ENCODE peak calls at places on chromosomes 13 and 19, in five cellular contexts. X, C, O, B and R are unnamed samples.

GRCh38 chr13:110680852-110681251 is 25.1 kb downstream of the CARS2 start:
- DNase-seq in O (no peak), C (no peak), X (no peak), B (peak; percentile 43), R (no peak)

GRCh38 chr19:32041681-32042292 is 303.6 kb upstream of the ZNF507 start:
- DNase-seq in X (no peak), B (peak; percentile 72), O (peak; percentile 43), C (peak; percentile 28), R (no peak)

GRCh38 chr19:56601375-56601774 is 6.3 kb downstream of the ZNF71 start:
- DNase-seq in B (no peak), C (no peak), X (no peak), O (no peak), R (no peak)

GRCh38 chr13:47463726-47464125 is 537.3 kb downstream of the SUCLA2 start:
- DNase-seq in B (no peak), C (no peak), O (no peak), X (no peak), R (no peak)

GRCh38 chr13:44385401-44385800 is 11.8 kb downstream of the SERP2 start:
- DNase-seq in B (no peak), X (no peak), C (no peak), O (no peak), R (no peak)

GRCh38 chr13:33006646-33007045 is 9.6 kb upstream of the KL start:
- DNase-seq in O (no peak), X (no peak), C (no peak), B (no peak), R (no peak)

GRCh38 chr13:107534548-107534947 is 680.8 kb downstream of the LIG4 start:
- DNase-seq in C (no peak), O (no peak), X (no peak), B (no peak), R (no peak)

GRCh38 chr13:105920375-105920774 is 615.1 kb downstream of the EFNB2 start:
- DNase-seq in B (no peak), O (no peak), C (no peak), X (no peak), R (no peak)

GRCh38 chr19:28999733-29000433 is 213.1 kb downstream of the UQCRFS1 start:
- DNase-seq in C (no peak), O (no peak), X (no peak), B (no peak), R (no peak)

GRCh38 chr13:69737129-69737935 is 370.3 kb upstream of the ATXN8OS start:
- DNase-seq in O (no peak), B (no peak), X (no peak), C (no peak), R (no peak)

GRCh38 chr13:98258226-98258625 is 81.2 kb upstream of the RNF113B start:
- DNase-seq in O (no peak), C (no peak), X (no peak), B (no peak), R (no peak)

GRCh38 chr19:45154064-45154827 is 6.5 kb downstream of the NKPD1 start:
- DNase-seq in O (no peak), B (no peak), X (no peak), C (no peak), R (no peak)

GRCh38 chr19:5127710-5128109 is 158.8 kb downstream of the KDM4B start:
- DNase-seq in O (no peak), B (no peak), X (no peak), C (no peak), R (no peak)

GRCh38 chr19:49456351-49456750 is 3.3 kb downstream of the ALDH16A1 start:
- DNase-seq in B (no peak), C (no peak), O (no peak), X (no peak), R (no peak)

GRCh38 chr19:459724-460511 is 915 bp downstream of the SHC2 start:
- DNase-seq in O (peak; percentile 52), B (peak; percentile 71), C (peak; percentile 75), X (no peak), R (peak; percentile 59)

GRCh38 chr13:113784645-113785024 is 25.6 kb downstream of the TMEM255B start:
- DNase-seq in B (no peak), X (no peak), C (no peak), O (no peak), R (no peak)

GRCh38 chr13:61410669-61411297 is 4.9 kb downstream of the PCDH20 start:
- DNase-seq in X (no peak), C (no peak), B (no peak), O (no peak), R (no peak)

GRCh38 chr19:53094749-53095575 is 8.3 kb downstream of the ZNF160 start:
- DNase-seq in X (no peak), O (no peak), B (peak; percentile 30), C (no peak), R (no peak)

GRCh38 chr19:7787602-7788177 is 24.6 kb downstream of the CLEC4M start:
- DNase-seq in C (no peak), O (no peak), X (no peak), B (no peak), R (no peak)

GRCh38 chr13:50969691-50970090 is 60.1 kb downstream of the RNASEH2B start:
- DNase-seq in X (no peak), C (no peak), O (no peak), B (no peak), R (no peak)
- TF ChIP-seq CTCF in X (no peak), C (no peak), O (no peak), B (no peak), R (no peak)

DNA sequence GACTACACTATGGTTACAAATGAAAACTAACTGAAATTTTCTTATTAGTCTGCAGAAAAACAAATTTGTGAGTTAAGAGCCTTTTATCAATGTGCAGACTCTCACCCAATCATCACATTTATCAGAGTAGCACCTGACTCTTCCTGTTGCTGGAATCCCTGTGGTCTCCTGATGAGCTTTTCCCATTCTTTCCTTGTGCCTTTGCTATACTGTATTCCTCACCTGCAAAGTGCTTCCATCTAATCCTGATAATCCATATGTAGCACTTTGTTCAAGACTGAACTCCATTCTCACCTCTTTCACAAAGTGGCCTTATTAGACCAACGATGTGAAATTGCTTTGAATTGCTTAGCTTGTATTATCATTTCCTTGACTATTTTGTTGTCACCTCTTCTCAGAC is 225.3 kb downstream of the LHFPL6 start:
- DNase-seq in C (no peak), O (no peak), B (no peak), X (no peak), R (no peak)
- TF ChIP-seq CTCF in C (no peak), O (no peak), B (no peak), X (no peak), R (no peak)

DNA sequence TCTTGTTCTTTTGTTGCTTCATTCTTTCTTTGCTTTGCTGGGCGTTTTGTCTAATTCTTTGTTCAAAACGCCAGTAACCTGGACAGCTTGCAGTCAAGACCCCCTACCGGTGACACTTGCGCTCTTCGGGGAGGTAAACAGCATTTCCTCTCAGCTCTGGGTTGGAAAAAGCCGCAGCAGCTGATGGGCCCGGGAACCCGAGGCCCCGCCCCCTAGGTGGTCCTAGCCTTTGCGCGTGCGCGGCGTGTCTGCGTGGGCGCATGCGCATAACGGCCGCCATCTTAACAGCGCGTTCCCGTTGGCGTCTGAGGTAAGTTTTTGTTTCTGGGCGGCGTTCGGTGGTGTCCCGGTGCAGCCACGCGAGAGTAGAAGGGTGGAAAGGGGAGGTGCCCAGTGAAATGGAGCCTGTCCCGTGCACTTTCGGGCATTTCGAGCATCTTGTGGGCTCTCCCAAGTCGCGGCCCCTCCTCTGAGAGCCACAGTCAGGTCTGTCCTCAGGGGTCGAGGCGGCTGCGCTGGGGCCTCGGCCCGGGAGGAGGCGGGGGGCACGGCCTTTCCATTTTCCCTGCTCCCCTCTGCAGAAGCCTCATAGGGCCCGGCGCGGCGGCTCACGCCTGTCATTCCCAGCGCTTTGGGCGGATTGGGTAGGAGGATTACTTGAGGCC is at the start of gene ZNF559:
- DNase-seq in C (peak; percentile 96), O (peak; percentile 93), B (peak; percentile 79), X (peak; percentile 95), R (peak; percentile 98)
- TF ChIP-seq CTCF in C (peak; percentile 62), O (no peak), B (peak; percentile 35), X (peak; percentile 65), R (peak; percentile 39)

GRCh38 chr19:15840833-15841232 is 25.4 kb upstream of the OR10H1 start:
- DNase-seq in C (no peak), B (no peak), X (no peak), O (no peak), R (no peak)

GRCh38 chr19:15836595-15837398 is 21.3 kb upstream of the OR10H1 start:
- DNase-seq in O (peak; percentile 98), B (no peak), C (no peak), X (peak; percentile 95), R (peak; percentile 95)

GRCh38 chr19:15843186-15843585 is 27.7 kb upstream of the OR10H1 start:
- DNase-seq in C (no peak), B (no peak), O (no peak), X (no peak), R (no peak)

GRCh38 chr19:15846923-15847322 is 31.5 kb upstream of the OR10H1 start:
- DNase-seq in C (no peak), B (no peak), X (no peak), O (no peak), R (no peak)

GRCh38 chr19:15841875-15842569 is 26.6 kb upstream of the OR10H1 start:
- DNase-seq in B (no peak), X (no peak), C (no peak), O (no peak), R (no peak)
- TF ChIP-seq CTCF in B (no peak), X (no peak), C (no peak), O (no peak), R (no peak)

DNA sequence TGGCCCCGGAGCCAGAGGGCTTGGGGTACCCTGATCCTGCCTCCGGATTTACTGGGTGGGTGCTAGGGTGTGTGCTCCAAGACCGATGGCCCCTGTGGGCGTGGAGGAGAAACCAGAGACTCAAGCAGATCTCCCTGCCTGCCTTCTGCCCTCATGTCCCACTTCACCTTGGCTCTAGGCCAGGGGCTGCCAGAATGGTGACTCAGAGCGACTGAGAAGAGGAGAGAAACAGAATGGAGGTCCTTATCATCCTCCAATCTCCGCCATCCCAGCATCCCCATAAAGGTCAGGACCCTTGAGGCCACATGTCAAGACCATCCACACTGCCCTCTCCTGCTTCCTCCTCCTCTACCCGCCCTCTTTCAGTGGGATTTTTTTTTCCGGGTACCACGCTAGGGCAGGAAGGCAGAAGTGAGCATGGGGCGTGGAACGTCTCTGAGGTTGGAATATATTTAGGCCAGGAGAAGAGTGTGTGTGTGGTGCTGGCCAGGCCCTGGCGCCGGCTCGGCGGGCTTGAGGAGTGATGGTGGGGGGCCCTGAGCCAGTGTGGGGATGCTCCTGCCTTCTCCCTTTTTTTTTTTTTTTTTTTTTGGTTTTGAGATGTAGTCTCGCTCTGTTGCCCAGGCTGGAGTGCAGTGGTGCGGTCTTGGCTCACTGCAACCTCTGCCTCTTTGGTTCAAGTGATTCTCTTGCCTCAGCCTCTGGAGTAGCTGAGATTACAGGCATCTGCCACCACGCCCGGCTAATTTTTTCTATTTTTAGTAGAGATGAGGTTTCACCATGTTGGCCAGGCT is 22.3 kb downstream of the IER2 start:
- DNase-seq in X (peak; percentile 87), B (no peak), O (peak; percentile 84), C (no peak), R (peak; percentile 47)
- TF ChIP-seq CTCF in X (no peak), B (no peak), O (no peak), C (no peak), R (no peak)